ENCODE peak calls at places on chromosome 9, in seven cellular contexts. Z is amygdala, I is NCI-H1105 treated with DMSO at 0.1 percent for 48 hours, P is cardiac fibroblast, F is fibroblast of the conjunctiva, A is IMR-90, Y is KBM-7. J is an unnamed sample.
A peak's percentile ranks its signal among the peaks of the same experiment; 100 is the strongest.

GRCh38 chr9:88531920-88532319 is 3.1 kb upstream of the NXNL2 start:
- DNase-seq in Z (no peak), F (no peak), Y (no peak), I (no peak), P (no peak), A (no peak), J (no peak)

GRCh38 chr9:35835216-35835604 is 6.2 kb downstream of the TMEM8B start:
- DNase-seq in F (no peak), I (no peak), Z (no peak), A (no peak), Y (peak; percentile 24), P (no peak), J (no peak)

GRCh38 chr9:8589476-8589875 is 789.9 kb upstream of the DMAC1 start:
- DNase-seq in F (no peak), Y (no peak), I (no peak), A (no peak), Z (no peak), P (no peak), J (no peak)

GRCh38 chr9:36328798-36329411 is 70.7 kb upstream of the GNE start:
- DNase-seq in P (peak; percentile 87), A (peak; percentile 80), I (peak; percentile 68), Y (peak; percentile 78), Z (no peak), F (peak; percentile 74), J (no peak)

GRCh38 chr9:134487066-134487710 is 154.4 kb upstream of the COL5A1 start:
- DNase-seq in A (no peak), F (no peak), P (no peak), Y (no peak), Z (no peak), I (no peak), J (peak; percentile 20)

GRCh38 chr9:37412431-37413151 is 9.9 kb upstream of the GRHPR start:
- DNase-seq in A (peak; percentile 29), Z (no peak), F (no peak), Y (no peak), I (no peak), P (peak; percentile 36), J (no peak)

GRCh38 chr9:121774715-121775613 is 123.5 kb downstream of the DAB2IP start:
- DNase-seq in Y (no peak), A (no peak), F (no peak), I (no peak), P (no peak), Z (no peak), J (peak; percentile 14)

GRCh38 chr9:93233033-93233432 is 49.1 kb downstream of the WNK2 start:
- DNase-seq in Z (no peak), Y (no peak), I (no peak), P (no peak), A (no peak), F (no peak), J (no peak)